ENCODE peak calls at places on chromosomes 6 and 20, in five cellular contexts. Y, K, T, Z and I are unnamed samples.
A peak's percentile ranks its signal among the peaks of the same experiment; 100 is the strongest.

GRCh38 chr6:112833546-112834215 is 486.6 kb downstream of the RFPL4B start:
- DNase-seq in Y (no peak), K (no peak), T (no peak), Z (no peak), I (no peak)

GRCh38 chr20:50968289-50968688 is 9.7 kb downstream of the MOCS3 start:
- DNase-seq in Y (no peak), K (no peak), T (no peak), Z (no peak), I (no peak)

GRCh38 chr6:40425192-40425919 is 161.8 kb downstream of the LRFN2 start:
- DNase-seq in Y (no peak), K (no peak), T (no peak), Z (no peak), I (no peak)

GRCh38 chr6:145502417-145502816 is 232.9 kb downstream of the EPM2A start:
- DNase-seq in Y (no peak), K (no peak), T (no peak), Z (peak; percentile 20), I (no peak)

GRCh38 chr20:49674383-49675352 is 39.0 kb downstream of the B4GALT5 start:
- DNase-seq in Y (no peak), K (no peak), T (no peak), Z (no peak), I (no peak)

GRCh38 chr6:130997061-130997753 is 65.8 kb downstream of the EPB41L2 start:
- DNase-seq in Y (no peak), K (no peak), T (no peak), Z (no peak), I (no peak)

GRCh38 chr20:19737025-19737424 is 21.0 kb upstream of the RIN2 start:
- DNase-seq in Y (no peak), K (no peak), T (no peak), Z (no peak), I (no peak)

GRCh38 chr6:33904050-33904827 is 100.4 kb upstream of the MLN start:
- DNase-seq in Y (peak; percentile 46), K (no peak), T (peak; percentile 59), Z (peak; percentile 90), I (peak; percentile 55)

GRCh38 chr6:166206066-166206465 is 38.4 kb upstream of the TBXT start:
- DNase-seq in Y (no peak), K (no peak), T (no peak), Z (no peak), I (no peak)